ENCODE peak calls at places on chromosomes 7 and 10, in seven cellular contexts. T, O, X, Q, V, R and A are unnamed samples.

GRCh38 chr7:117248810-117249209 is 74.0 kb downstream of the WNT2 start:
- DNase-seq in T (peak; percentile 71), O (no peak), X (peak; percentile 4), Q (no peak), V (no peak), R (peak; percentile 12), A (no peak)

GRCh38 chr7:43642897-43643630 is 60.2 kb downstream of the STK17A start:
- DNase-seq in T (no peak), O (no peak), X (no peak), Q (no peak), V (no peak), R (no peak), A (no peak)

GRCh38 chr7:38962028-38962427 is 15.7 kb upstream of the POU6F2 start:
- DNase-seq in T (no peak), O (no peak), X (no peak), Q (no peak), V (no peak), R (no peak), A (no peak)

GRCh38 chr7:47344171-47344955 is 237.5 kb downstream of the TNS3 start:
- DNase-seq in T (no peak), O (peak; percentile 28), X (no peak), Q (no peak), V (no peak), R (no peak), A (no peak)

GRCh38 chr7:96481831-96482230 is 159.9 kb upstream of the SLC25A13 start:
- DNase-seq in T (peak; percentile 1), O (no peak), X (no peak), Q (no peak), V (no peak), R (no peak), A (no peak)

GRCh38 chr10:11617233-11617632 is 5.8 kb upstream of the USP6NL start:
- DNase-seq in T (no peak), O (no peak), X (no peak), Q (no peak), V (no peak), R (no peak), A (no peak)

GRCh38 chr10:76543655-76544054 is 1094.0 kb downstream of the KCNMA1 start:
- DNase-seq in T (peak; percentile 30), O (no peak), X (peak; percentile 36), Q (no peak), V (no peak), R (no peak), A (no peak)

GRCh38 chr10:70835895-70836294 is 20.1 kb downstream of the SGPL1 start:
- DNase-seq in T (peak; percentile 61), O (no peak), X (peak; percentile 77), Q (peak; percentile 39), V (no peak), R (no peak), A (no peak)

GRCh38 chr10:35336084-35336831 is at the start of gene CCNY:
- DNase-seq in T (peak; percentile 56), O (peak; percentile 92), X (peak; percentile 81), Q (peak; percentile 69), V (peak; percentile 88), R (peak; percentile 88), A (no peak)

GRCh38 chr10:59817806-59818205 is 64.6 kb upstream of the MRLN start:
- DNase-seq in T (no peak), O (no peak), X (peak; percentile 67), Q (no peak), V (no peak), R (no peak), A (peak; percentile 16)

GRCh38 chr7:104956753-104957450 is 57.1 kb upstream of the KMT2E start:
- DNase-seq in T (peak; percentile 98), O (no peak), X (peak; percentile 61), Q (no peak), V (no peak), R (no peak), A (peak; percentile 50)

GRCh38 chr10:51206471-51206870 is 132.2 kb downstream of the PRKG1 start:
- DNase-seq in T (no peak), O (no peak), X (no peak), Q (no peak), V (no peak), R (no peak), A (no peak)

GRCh38 chr10:5951721-5952407 is 25.5 kb downstream of the IL15RA start:
- DNase-seq in T (no peak), O (peak; percentile 37), X (no peak), Q (no peak), V (no peak), R (no peak), A (no peak)

GRCh38 chr7:99344061-99344647 is 18.5 kb downstream of the ARPC1A start:
- DNase-seq in T (no peak), O (no peak), X (no peak), Q (no peak), V (no peak), R (no peak), A (no peak)

GRCh38 chr7:125338110-125338509 is 408.5 kb upstream of the POT1 start:
- DNase-seq in T (no peak), O (no peak), X (no peak), Q (no peak), V (no peak), R (no peak), A (no peak)

GRCh38 chr7:125336326-125336725 is 406.7 kb upstream of the POT1 start:
- DNase-seq in T (no peak), O (no peak), X (no peak), Q (no peak), V (no peak), R (no peak), A (peak; percentile 56)
- H3K4me3 ChIP-seq in T (no peak overlapping the region), O (no peak overlapping the region), X (no peak overlapping the region), Q (no peak overlapping the region), V (no peak overlapping the region), R (no peak overlapping the region), A (no peak overlapping the region)

DNA sequence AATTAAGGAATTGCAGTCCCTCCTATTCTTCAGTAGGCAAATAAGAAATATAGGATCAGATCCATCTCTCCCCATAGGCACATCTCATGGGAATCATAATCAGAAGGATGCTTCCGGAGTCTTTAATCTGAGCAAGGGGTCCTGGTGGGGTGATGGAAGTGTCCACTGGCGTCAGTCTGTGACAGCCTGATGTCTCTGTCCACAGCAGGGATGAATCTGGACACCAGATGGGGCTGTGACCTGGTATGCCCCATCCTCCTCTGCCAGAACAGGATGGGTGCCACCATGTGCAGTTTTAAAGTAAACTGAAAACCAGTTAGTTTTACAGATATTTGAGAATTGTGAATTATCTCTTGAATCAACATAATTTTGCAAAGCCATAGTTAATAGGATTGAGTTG is 148.7 kb downstream of the C1GALT1 start:
- DNase-seq in T (no peak), O (no peak), X (no peak), Q (no peak), V (no peak), R (no peak), A (no peak)
- TF ChIP-seq CTCF in T (no peak), O (peak; percentile 70), X (no peak), Q (no peak), V (no peak), R (no peak), A (no peak)

GRCh38 chr7:143390773-143391114 is 9.6 kb downstream of the ZYX start:
- DNase-seq in T (no peak), O (peak; percentile 52), X (no peak), Q (no peak), V (no peak), R (no peak), A (no peak)

GRCh38 chr7:143393267-143394041 is 12.3 kb downstream of the ZYX start:
- DNase-seq in T (peak; percentile 45), O (peak; percentile 51), X (peak; percentile 82), Q (peak; percentile 78), V (no peak), R (peak; percentile 77), A (no peak)

GRCh38 chr7:143390098-143390772 is 9.1 kb downstream of the ZYX start:
- DNase-seq in T (no peak), O (peak; percentile 58), X (peak; percentile 8), Q (no peak), V (no peak), R (no peak), A (no peak)

GRCh38 chr7:143392875-143393266 is 11.7 kb downstream of the ZYX start:
- DNase-seq in T (no peak), O (peak; percentile 50), X (peak; percentile 44), Q (no peak), V (no peak), R (no peak), A (no peak)

GRCh38 chr7:143391462-143392404 is 10.6 kb downstream of the ZYX start:
- DNase-seq in T (peak; percentile 85), O (peak; percentile 57), X (peak; percentile 91), Q (peak; percentile 40), V (no peak), R (no peak), A (peak; percentile 70)
- H3K4me3 ChIP-seq in T (no peak overlapping the region), O (no peak overlapping the region), X (no peak overlapping the region), Q (no peak overlapping the region), V (no peak overlapping the region), R (no peak overlapping the region), A (peak overlapping the region; percentile 7)

DNA sequence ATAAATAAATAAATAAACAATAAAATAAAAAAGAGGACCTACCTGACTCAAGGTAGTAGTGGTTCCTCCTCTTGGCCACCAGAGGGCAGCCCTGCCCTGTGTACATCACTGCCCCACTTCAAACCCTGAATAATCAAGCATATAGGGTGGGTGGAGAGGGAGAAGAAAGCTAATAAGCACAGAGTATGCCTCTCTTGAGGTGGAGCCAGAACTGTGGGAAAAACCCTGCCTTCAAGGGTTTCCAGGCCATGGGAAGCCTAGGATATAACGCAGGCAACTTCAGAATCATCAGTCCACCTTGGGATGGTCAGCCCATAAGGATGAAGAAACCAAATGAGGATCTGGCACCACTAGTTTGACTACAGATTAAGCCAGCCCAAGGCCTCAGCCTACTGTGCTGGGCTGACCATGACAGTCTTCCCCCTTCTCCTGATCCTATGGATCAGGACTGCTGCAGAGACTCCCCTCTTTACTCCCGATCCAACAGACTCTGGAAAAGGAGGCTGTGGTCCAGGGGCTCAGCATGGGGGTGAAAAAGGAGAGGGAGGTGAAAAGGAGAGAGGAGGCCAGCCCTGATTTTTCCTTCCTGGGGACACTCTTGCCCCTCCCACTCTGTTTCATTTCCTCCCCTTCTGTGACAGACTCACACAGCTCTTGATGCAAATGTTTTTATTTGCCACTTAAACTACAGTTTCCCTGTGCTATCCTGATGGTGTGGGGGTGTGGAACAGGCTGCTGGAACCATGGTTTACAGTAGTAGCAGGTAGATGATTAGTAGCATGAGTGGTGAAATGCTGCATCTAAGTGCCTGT is 10.1 kb downstream of the AVPI1 start:
- DNase-seq in T (peak; percentile 63), O (peak; percentile 72), X (peak; percentile 70), Q (peak; percentile 47), V (no peak), R (peak; percentile 78), A (no peak)
- TF ChIP-seq CTCF in T (peak; percentile 80), O (peak; percentile 97), X (peak; percentile 81), Q (peak; percentile 91), V (peak; percentile 91), R (peak; percentile 85), A (peak; percentile 88)